ENCODE peak calls at places on chromosomes 1 and 21, in nine cellular contexts. B, E, L, U, Q, C, K, N and D are unnamed samples.

GRCh38 chr1:42150626-42151025 is 2.6 kb upstream of the GUCA2B start:
- DNase-seq in U (no peak), C (no peak), K (no peak), B (no peak), N (no peak), Q (no peak), E (no peak), L (no peak), D (no peak)

GRCh38 chr21:28257276-28257675 is 735.4 kb downstream of the LTN1 start:
- DNase-seq in E (peak; percentile 34), N (no peak), L (no peak), Q (no peak), K (no peak), B (peak; percentile 23), U (peak; percentile 16), C (no peak), D (no peak)

GRCh38 chr1:210250665-210250997 is 18.0 kb downstream of the SERTAD4 start:
- DNase-seq in C (no peak), U (no peak), B (no peak), K (no peak), Q (no peak), L (no peak), E (no peak), N (peak; percentile 62), D (peak; percentile 39)

GRCh38 chr1:227774721-227775665 is 39.8 kb downstream of the SNAP47 start:
- DNase-seq in C (no peak), U (peak; percentile 83), N (no peak), L (no peak), Q (no peak), B (no peak), K (no peak), E (peak; percentile 78), D (no peak)

GRCh38 chr1:22311461-22311860 is 140.2 kb upstream of the ZBTB40 start:
- DNase-seq in N (no peak), Q (no peak), B (no peak), U (no peak), E (no peak), C (no peak), L (no peak), K (no peak), D (no peak)

GRCh38 chr1:62652387-62652786 is 35.8 kb downstream of the DOCK7 start:
- DNase-seq in L (no peak), B (no peak), U (no peak), Q (no peak), C (no peak), E (no peak), K (no peak), N (no peak), D (no peak)

GRCh38 chr1:20265243-20265642 is 25.4 kb upstream of the VWA5B1 start:
- DNase-seq in K (peak; percentile 10), N (no peak), E (peak; percentile 54), B (no peak), U (no peak), Q (no peak), C (no peak), L (no peak), D (no peak)

GRCh38 chr1:18134324-18135046 is 26.9 kb downstream of the IGSF21 start:
- DNase-seq in Q (no peak), N (no peak), B (no peak), C (no peak), L (no peak), U (no peak), K (no peak), E (no peak), D (no peak)

GRCh38 chr1:204578867-204579664 is 62.9 kb downstream of the MDM4 start:
- DNase-seq in B (no peak), U (peak; percentile 9), K (no peak), L (no peak), Q (no peak), E (peak; percentile 18), C (no peak), N (no peak), D (peak; percentile 69)

GRCh38 chr1:179318501-179318900 is 24.9 kb downstream of the SOAT1 start:
- DNase-seq in E (no peak), K (no peak), L (no peak), B (no peak), U (no peak), Q (no peak), N (no peak), C (no peak), D (no peak)

GRCh38 chr1:158728510-158729225 is 8.1 kb upstream of the OR6K3 start:
- DNase-seq in C (no peak), Q (no peak), K (no peak), U (no peak), N (no peak), L (no peak), E (no peak), B (no peak), D (no peak)

GRCh38 chr1:26471498-26472329 is 526 bp upstream of the HMGN2 start:
- DNase-seq in U (peak; percentile 70), C (peak; percentile 44), N (peak; percentile 67), B (peak; percentile 44), K (peak; percentile 65), L (no peak), E (peak; percentile 62), Q (peak; percentile 16), D (peak; percentile 40)

GRCh38 chr21:37848721-37849490 is 67.4 kb downstream of the KCNJ6 start:
- DNase-seq in U (peak; percentile 70), Q (no peak), E (peak; percentile 67), N (no peak), K (no peak), B (no peak), C (no peak), L (no peak), D (no peak)

GRCh38 chr1:1945782-1946393 is 26.8 kb upstream of the TMEM52 start:
- DNase-seq in C (no peak), L (no peak), U (no peak), E (no peak), N (no peak), Q (no peak), B (no peak), K (no peak), D (no peak)

GRCh38 chr1:1941868-1942752 is 23.0 kb upstream of the TMEM52 start:
- DNase-seq in Q (no peak), K (no peak), B (no peak), U (no peak), E (no peak), N (no peak), C (no peak), L (no peak), D (no peak)

GRCh38 chr1:1946540-1946939 is 27.5 kb upstream of the TMEM52 start:
- DNase-seq in U (peak; percentile 27), N (no peak), L (no peak), K (peak; percentile 7), Q (no peak), E (peak; percentile 3), C (no peak), B (no peak), D (no peak)

GRCh38 chr1:1942753-1943656 is 23.9 kb upstream of the TMEM52 start:
- DNase-seq in N (no peak), Q (no peak), U (no peak), K (no peak), L (no peak), C (no peak), B (no peak), E (no peak), D (no peak)

GRCh38 chr1:1943834-1944570 is 24.9 kb upstream of the TMEM52 start:
- DNase-seq in K (no peak), B (peak; percentile 12), Q (no peak), L (no peak), U (peak; percentile 13), C (peak; percentile 55), N (peak; percentile 85), E (no peak), D (peak; percentile 78)
- TF ChIP-seq CTCF in K (peak; percentile 62), B (peak; percentile 76), Q (peak; percentile 88), L (peak; percentile 89), U (peak; percentile 65), C (peak; percentile 91), N (peak; percentile 87), E (peak; percentile 59), D (peak; percentile 88)

DNA sequence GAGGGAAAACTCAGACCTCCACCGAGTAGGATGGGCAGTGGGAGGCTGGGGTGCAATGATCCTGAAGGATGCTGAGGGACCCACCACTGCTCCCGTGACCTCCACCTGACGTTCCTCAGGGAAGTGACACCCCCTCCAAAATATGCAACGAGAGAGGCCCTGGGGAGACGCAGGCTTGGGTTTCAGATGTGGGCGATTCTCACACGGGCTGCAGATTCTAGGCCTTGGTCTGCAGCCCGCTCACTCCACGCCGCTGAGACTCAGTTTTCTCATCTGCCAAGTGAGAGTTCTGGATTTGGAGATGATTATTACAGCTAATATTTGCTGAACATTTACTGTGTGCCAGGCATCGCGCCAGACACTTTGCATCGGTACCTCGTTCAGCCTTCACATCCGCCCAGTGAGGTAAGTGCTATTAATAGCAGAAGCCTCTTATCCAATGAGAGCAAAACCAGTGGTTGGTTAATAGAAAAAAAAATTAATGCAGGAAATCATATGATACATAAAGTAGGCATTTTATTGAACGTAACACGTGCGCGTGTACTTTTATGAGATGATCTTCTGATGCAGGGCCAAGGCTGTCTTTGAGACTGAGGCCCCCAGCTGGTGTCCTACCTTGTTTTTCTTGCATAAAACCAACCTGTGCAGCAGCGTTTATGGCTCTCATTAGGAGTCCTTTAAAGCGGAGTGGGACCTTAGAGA is 102.0 kb upstream of the RUNX3 start:
- DNase-seq in N (no peak), K (peak; percentile 63), B (peak; percentile 88), E (peak; percentile 39), Q (no peak), C (peak; percentile 50), L (peak; percentile 33), U (no peak), D (peak; percentile 65)
- TF ChIP-seq CTCF in N (no peak), K (no peak), B (no peak), E (no peak), Q (no peak), C (no peak), L (no peak), U (no peak), D (no peak)

GRCh38 chr1:24420547-24420946 is 4.9 kb downstream of the NIPAL3 start:
- DNase-seq in B (no peak), N (no peak), Q (no peak), L (no peak), E (no peak), K (peak; percentile 29), U (peak; percentile 60), C (no peak), D (no peak)

GRCh38 chr1:24418898-24419628 is 3.5 kb downstream of the NIPAL3 start:
- DNase-seq in L (no peak), B (peak; percentile 85), K (peak; percentile 38), U (peak; percentile 48), N (no peak), C (peak; percentile 67), Q (no peak), E (peak; percentile 48), D (no peak)

GRCh38 chr1:24424990-24425389 is 9.4 kb downstream of the NIPAL3 start:
- DNase-seq in E (no peak), B (no peak), K (no peak), L (no peak), N (no peak), C (no peak), U (no peak), Q (no peak), D (no peak)

GRCh38 chr1:24424207-24424606 is 8.6 kb downstream of the NIPAL3 start:
- DNase-seq in E (no peak), C (no peak), N (no peak), Q (no peak), L (no peak), B (no peak), K (no peak), U (no peak), D (no peak)

GRCh38 chr1:24421502-24421901 is 5.9 kb downstream of the NIPAL3 start:
- DNase-seq in E (no peak), U (no peak), B (no peak), C (no peak), L (no peak), Q (no peak), K (no peak), N (no peak), D (no peak)
- TF ChIP-seq CTCF in E (peak; percentile 17), U (no peak), B (no peak), C (no peak), L (no peak), Q (no peak), K (peak; percentile 6), N (peak; percentile 23), D (no peak)

GRCh38 chr1:78226784-78227183 is 181.0 kb downstream of the GIPC2 start:
- DNase-seq in Q (no peak), K (no peak), B (no peak), E (peak; percentile 40), N (no peak), U (no peak), C (no peak), L (no peak), D (no peak)
- TF ChIP-seq CTCF in Q (no peak), K (no peak), B (no peak), E (no peak), N (no peak), U (no peak), C (no peak), L (no peak), D (no peak)